ENCODE peak calls at places on chromosomes 4 and X, in six cellular contexts. One of them, this sample, is unnamed. For H3K4me1, the result is how much of the 10 kb centered on the place peaks cover.

GRCh38 chr4:114688063-114688462 is 89.5 kb downstream of the UGT8 start:
- DNase-seq in SK-N-SH: no peak
- DNase-seq in GM12878: no peak
- DNase-seq in A549: no peak
- DNase-seq in HCT116: no peak
- DNase-seq in GM23338: no peak
- DNase-seq in this sample: no peak

GRCh38 chr4:118741456-118741855 is 56.3 kb downstream of the METTL14 start:
- DNase-seq in SK-N-SH: no peak
- DNase-seq in HCT116: no peak
- DNase-seq in GM12878: no peak
- DNase-seq in GM23338: no peak
- DNase-seq in A549: no peak
- DNase-seq in this sample: no peak

GRCh38 chr4:54098375-54098774 is 1.6 kb upstream of the GSX2 start:
- DNase-seq in SK-N-SH: no peak
- DNase-seq in A549: no peak
- DNase-seq in GM12878: no peak
- DNase-seq in HCT116: no peak
- DNase-seq in GM23338: peak
- DNase-seq in this sample: no peak

GRCh38 chr4:189267312-189267965 is 673.2 kb upstream of the FRG1 start:
- DNase-seq in SK-N-SH: no peak
- DNase-seq in A549: no peak
- DNase-seq in HCT116: no peak
- DNase-seq in GM23338: no peak
- DNase-seq in GM12878: no peak
- DNase-seq in this sample: no peak

GRCh38 chr4:102344520-102344954 is 745 bp downstream of the SLC39A8 start:
- DNase-seq in A549: peak
- DNase-seq in GM12878: no peak
- DNase-seq in HCT116: peak
- DNase-seq in GM23338: peak
- DNase-seq in SK-N-SH: peak
- DNase-seq in this sample: no peak

GRCh38 chrX:123975180-123975579 is 13.7 kb downstream of the STAG2 start:
- DNase-seq in HCT116: no peak
- DNase-seq in GM12878: no peak
- DNase-seq in GM23338: no peak
- DNase-seq in A549: no peak
- DNase-seq in SK-N-SH: no peak
- DNase-seq in this sample: no peak

GRCh38 chr4:113996599-113997177 is 17.2 kb upstream of the ARSJ start:
- DNase-seq in GM12878: no peak
- DNase-seq in GM23338: no peak
- DNase-seq in HCT116: no peak
- DNase-seq in SK-N-SH: no peak
- DNase-seq in A549: no peak
- DNase-seq in this sample: no peak

GRCh38 chr4:146654648-146654975 is 15.9 kb downstream of the POU4F2 start:
- DNase-seq in A549: no peak
- DNase-seq in GM12878: no peak
- DNase-seq in GM23338: no peak
- DNase-seq in HCT116: no peak
- DNase-seq in SK-N-SH: no peak
- DNase-seq in this sample: no peak

GRCh38 chr4:9980898-9981297 is 40.4 kb downstream of the SLC2A9 start:
- DNase-seq in GM12878: no peak
- DNase-seq in A549: no peak
- DNase-seq in SK-N-SH: no peak
- DNase-seq in GM23338: no peak
- DNase-seq in HCT116: no peak
- DNase-seq in this sample: no peak

GRCh38 chr4:84691170-84691691 is 108.3 kb downstream of the CDS1 start:
- DNase-seq in GM23338: peak
- DNase-seq in GM12878: no peak
- DNase-seq in A549: peak
- DNase-seq in HCT116: peak
- DNase-seq in SK-N-SH: no peak
- DNase-seq in this sample: peak

GRCh38 chrX:111348363-111348927 is 63.5 kb downstream of the DCX start:
- DNase-seq in GM23338: no peak
- DNase-seq in HCT116: no peak
- DNase-seq in A549: no peak
- DNase-seq in SK-N-SH: no peak
- DNase-seq in GM12878: no peak
- DNase-seq in this sample: no peak

GRCh38 chr4:911221-911751 is 20.8 kb downstream of the GAK start:
- DNase-seq in HCT116: no peak
- DNase-seq in GM12878: no peak
- DNase-seq in A549: no peak
- DNase-seq in SK-N-SH: no peak
- DNase-seq in GM23338: no peak
- DNase-seq in this sample: no peak

GRCh38 chr4:164252286-164252685 is 501.6 kb upstream of the SMIM31 start:
- DNase-seq in GM12878: no peak
- DNase-seq in GM23338: peak
- DNase-seq in A549: no peak
- DNase-seq in SK-N-SH: no peak
- DNase-seq in HCT116: no peak
- DNase-seq in this sample: no peak

GRCh38 chr4:85496933-85497332 is 22.0 kb downstream of the ARHGAP24 start:
- DNase-seq in A549: no peak
- DNase-seq in SK-N-SH: no peak
- DNase-seq in GM23338: no peak
- DNase-seq in HCT116: no peak
- DNase-seq in GM12878: no peak
- DNase-seq in this sample: no peak

GRCh38 chr4:112213850-112214249 is 17.7 kb upstream of the AP1AR start:
- DNase-seq in GM12878: no peak
- DNase-seq in GM23338: no peak
- DNase-seq in HCT116: no peak
- DNase-seq in SK-N-SH: no peak
- DNase-seq in A549: no peak
- DNase-seq in this sample: no peak

GRCh38 chrX:37726346-37726745 is 40.8 kb downstream of the XK start:
- DNase-seq in A549: no peak
- DNase-seq in HCT116: no peak
- DNase-seq in SK-N-SH: no peak
- DNase-seq in GM23338: no peak
- DNase-seq in GM12878: no peak
- DNase-seq in this sample: no peak

GRCh38 chr4:81131563-81131962 is 83.5 kb downstream of the PRKG2 start:
- DNase-seq in GM12878: no peak
- DNase-seq in HCT116: no peak
- DNase-seq in SK-N-SH: no peak
- DNase-seq in GM23338: no peak
- DNase-seq in A549: no peak
- DNase-seq in this sample: no peak

GRCh38 chr4:92455956-92456355 is 152.2 kb downstream of the GRID2 start:
- DNase-seq in GM23338: no peak
- DNase-seq in GM12878: no peak
- DNase-seq in HCT116: no peak
- DNase-seq in SK-N-SH: no peak
- DNase-seq in A549: no peak
- DNase-seq in this sample: no peak

GRCh38 chrX:50581405-50581804 is 110.8 kb upstream of the DGKK start:
- DNase-seq in SK-N-SH: no peak
- DNase-seq in GM12878: no peak
- DNase-seq in A549: no peak
- DNase-seq in HCT116: no peak
- DNase-seq in GM23338: peak
- DNase-seq in this sample: no peak

GRCh38 chr4:56345461-56345860 is 41.8 kb downstream of the AASDH start:
- DNase-seq in SK-N-SH: no peak
- DNase-seq in A549: no peak
- DNase-seq in HCT116: no peak
- DNase-seq in GM12878: no peak
- DNase-seq in GM23338: no peak
- DNase-seq in this sample: no peak

GRCh38 chrX:153649178-153649914 is 2.3 kb downstream of the DUSP9 start:
- DNase-seq in SK-N-SH: peak
- DNase-seq in A549: peak
- DNase-seq in HCT116: no peak
- DNase-seq in GM12878: no peak
- DNase-seq in GM23338: peak
- DNase-seq in this sample: no peak

GRCh38 chr4:24855741-24856140 is 57.1 kb downstream of the CCDC149 start:
- DNase-seq in GM23338: no peak
- DNase-seq in A549: no peak
- DNase-seq in HCT116: no peak
- DNase-seq in SK-N-SH: no peak
- DNase-seq in GM12878: no peak
- DNase-seq in this sample: no peak

GRCh38 chr4:75495489-75495888 is 18.7 kb downstream of the RCHY1 start:
- DNase-seq in GM12878: no peak
- DNase-seq in SK-N-SH: no peak
- DNase-seq in A549: no peak
- DNase-seq in GM23338: no peak
- DNase-seq in HCT116: no peak
- DNase-seq in this sample: no peak

GRCh38 chrX:39821011-39821708 is 276.6 kb downstream of the BCOR start:
- DNase-seq in SK-N-SH: peak
- DNase-seq in HCT116: no peak
- DNase-seq in A549: peak
- DNase-seq in GM23338: peak
- DNase-seq in GM12878: no peak
- DNase-seq in this sample: no peak

GRCh38 chr4:166308589-166308988 is 435.6 kb downstream of the TLL1 start:
- DNase-seq in SK-N-SH: no peak
- DNase-seq in GM12878: no peak
- DNase-seq in A549: no peak
- DNase-seq in HCT116: no peak
- DNase-seq in GM23338: no peak
- DNase-seq in this sample: no peak

GRCh38 chr4:146647615-146648383 is 9.1 kb downstream of the POU4F2 start:
- DNase-seq in HCT116: no peak
- DNase-seq in GM23338: peak
- DNase-seq in GM12878: no peak
- DNase-seq in A549: no peak
- DNase-seq in SK-N-SH: peak
- DNase-seq in this sample: no peak

GRCh38 chrX:1215123-1215823 is 2.8 kb upstream of the CRLF2 start:
- DNase-seq in GM12878: no peak
- DNase-seq in HCT116: no peak
- DNase-seq in A549: no peak
- DNase-seq in SK-N-SH: no peak
- DNase-seq in GM23338: no peak
- DNase-seq in this sample: no peak

GRCh38 chr4:182832352-182833120 is 84.7 kb downstream of the DCTD start:
- DNase-seq in SK-N-SH: no peak
- DNase-seq in HCT116: no peak
- DNase-seq in GM23338: no peak
- DNase-seq in A549: no peak
- DNase-seq in GM12878: no peak
- DNase-seq in this sample: no peak

GRCh38 chr4:128570380-128570779 is 239.1 kb upstream of the JADE1 start:
- DNase-seq in A549: no peak
- DNase-seq in GM23338: no peak
- DNase-seq in GM12878: no peak
- DNase-seq in HCT116: no peak
- DNase-seq in SK-N-SH: no peak
- DNase-seq in this sample: no peak

GRCh38 chrX:53684415-53685192 is 1.9 kb downstream of the HUWE1 start:
- DNase-seq in GM23338: peak
- DNase-seq in SK-N-SH: no peak
- DNase-seq in HCT116: no peak
- DNase-seq in A549: peak
- DNase-seq in GM12878: no peak
- DNase-seq in this sample: no peak

GRCh38 chr4:119646347-119647071 is 17.9 kb upstream of the PDE5A start:
- DNase-seq in SK-N-SH: no peak
- DNase-seq in GM23338: no peak
- DNase-seq in HCT116: no peak
- DNase-seq in A549: no peak
- DNase-seq in GM12878: no peak
- DNase-seq in this sample: no peak

GRCh38 chr4:5705672-5706310 is 2.6 kb downstream of the EVC2 start:
- DNase-seq in A549: no peak
- DNase-seq in HCT116: no peak
- DNase-seq in GM23338: no peak
- DNase-seq in SK-N-SH: peak
- DNase-seq in GM12878: no peak
- DNase-seq in this sample: no peak

GRCh38 chr4:76550966-76551780 is 116.1 kb downstream of the SHROOM3 start:
- DNase-seq in SK-N-SH: no peak
- DNase-seq in GM12878: no peak
- DNase-seq in GM23338: no peak
- DNase-seq in HCT116: no peak
- DNase-seq in A549: no peak
- DNase-seq in this sample: no peak
- H3K4me1 ChIP-seq in SK-N-SH: under half
- H3K4me1 ChIP-seq in GM12878: under half
- H3K4me1 ChIP-seq in GM23338: under half
- H3K4me1 ChIP-seq in HCT116: under half
- H3K4me1 ChIP-seq in A549: under half
- H3K4me1 ChIP-seq in this sample: under half

GRCh38 chrX:3175659-3176438 is 134.6 kb downstream of the ARSF start:
- DNase-seq in HCT116: no peak
- DNase-seq in GM12878: no peak
- DNase-seq in SK-N-SH: no peak
- DNase-seq in A549: no peak
- DNase-seq in GM23338: no peak
- DNase-seq in this sample: no peak
- TF ChIP-seq REST in HCT116: no peak
- TF ChIP-seq REST in GM12878: no peak
- TF ChIP-seq REST in SK-N-SH: no peak
- TF ChIP-seq REST in A549: no peak
- TF ChIP-seq REST in GM23338: no peak
- TF ChIP-seq REST in this sample: no peak

GRCh38 chr4:7740866-7741525 is 198.7 kb downstream of the AFAP1 start:
- DNase-seq in A549: no peak
- DNase-seq in HCT116: no peak
- DNase-seq in GM23338: no peak
- DNase-seq in GM12878: no peak
- DNase-seq in SK-N-SH: no peak
- DNase-seq in this sample: no peak
- H3K4me1 ChIP-seq in A549: under half
- H3K4me1 ChIP-seq in HCT116: under half
- H3K4me1 ChIP-seq in GM23338: under half
- H3K4me1 ChIP-seq in GM12878: under half
- H3K4me1 ChIP-seq in SK-N-SH: under half
- H3K4me1 ChIP-seq in this sample: under half

GRCh38 chrX:48071986-48072605 is 656 bp upstream of the ZNF630 start:
- DNase-seq in SK-N-SH: no peak
- DNase-seq in GM23338: no peak
- DNase-seq in A549: no peak
- DNase-seq in GM12878: no peak
- DNase-seq in HCT116: no peak
- DNase-seq in this sample: no peak

GRCh38 chrX:48076343-48076742 is 4.9 kb upstream of the ZNF630 start:
- DNase-seq in HCT116: no peak
- DNase-seq in A549: no peak
- DNase-seq in GM12878: no peak
- DNase-seq in GM23338: no peak
- DNase-seq in SK-N-SH: no peak
- DNase-seq in this sample: no peak

GRCh38 chrX:48068096-48068887 is 3.1 kb downstream of the ZNF630 start:
- DNase-seq in A549: no peak
- DNase-seq in HCT116: no peak
- DNase-seq in SK-N-SH: peak
- DNase-seq in GM12878: no peak
- DNase-seq in GM23338: no peak
- DNase-seq in this sample: no peak

GRCh38 chrX:48071064-48071985 is at the start of gene ZNF630:
- DNase-seq in GM12878: peak
- DNase-seq in GM23338: peak
- DNase-seq in HCT116: no peak
- DNase-seq in SK-N-SH: peak
- DNase-seq in A549: peak
- DNase-seq in this sample: no peak
- TF ChIP-seq REST in GM12878: peak
- TF ChIP-seq REST in GM23338: no peak
- TF ChIP-seq REST in HCT116: no peak
- TF ChIP-seq REST in SK-N-SH: no peak
- TF ChIP-seq REST in A549: no peak
- TF ChIP-seq REST in this sample: no peak